ENCODE peak calls at places on chromosomes 7 and 10, in nine cellular contexts. J is OCI-M1; K is M059J; F is astrocyte of the spinal cord; N is uterus; X is GM10248; S is stimulated activated CD4-positive, alpha-beta T cell treated with anti-CD3 and anti-CD28 coated beads, Interleukin-15, amount 100 ng/mL, for 1 hour; O is stimulated activated CD8-positive, alpha-beta memory T cell treated with anti-CD3 and anti-CD28 coated beads, Interleukin-2, amount 100 ng/mL, for 48 hours; L is Peyer's patch. V is an unnamed sample.

GRCh38 chr7:2478800-2479199 is 2.6 kb upstream of the GRIFIN start:
- DNase-seq in J (no peak), F (no peak), X (no peak), O (no peak), N (no peak), K (peak; percentile 15), S (no peak), L (no peak), V (no peak)

GRCh38 chr7:98996162-98996552 is 117.8 kb downstream of the TRRAP start:
- DNase-seq in F (no peak), O (no peak), N (no peak), S (no peak), K (no peak), X (peak; percentile 64), L (no peak), J (no peak), V (no peak)

GRCh38 chr7:5296627-5297226 is 14.0 kb downstream of the SLC29A4 start:
- DNase-seq in O (peak; percentile 42), N (no peak), K (no peak), S (peak; percentile 37), L (peak; percentile 60), J (peak; percentile 50), X (peak; percentile 77), F (no peak), V (peak; percentile 56)

GRCh38 chr10:112376578-112376855 is 2.6 kb downstream of the ACSL5 start:
- DNase-seq in S (no peak), O (no peak), F (no peak), K (no peak), N (no peak), L (no peak), X (no peak), J (peak; percentile 68), V (no peak)

GRCh38 chr7:106381252-106381651 is 96.5 kb upstream of the NAMPT start:
- DNase-seq in L (no peak), N (no peak), S (no peak), O (no peak), J (no peak), X (no peak), K (no peak), F (no peak), V (no peak)

GRCh38 chr10:23315966-23316365 is 28.6 kb downstream of the C10orf67 start:
- DNase-seq in K (no peak), J (no peak), O (no peak), F (no peak), L (no peak), X (no peak), N (no peak), S (no peak), V (no peak)

GRCh38 chr7:132185150-132185549 is 391.1 kb downstream of the PLXNA4 start:
- DNase-seq in J (no peak), O (no peak), S (no peak), K (no peak), L (no peak), N (no peak), X (no peak), F (no peak), V (no peak)

GRCh38 chr7:122306320-122307227 is 2.0 kb upstream of the FEZF1 start:
- DNase-seq in K (no peak), N (no peak), O (no peak), X (no peak), S (no peak), F (no peak), J (no peak), L (no peak), V (no peak)

GRCh38 chr7:26854932-26855331 is 9.5 kb downstream of the SKAP2 start:
- DNase-seq in N (no peak), X (no peak), K (no peak), L (no peak), J (no peak), O (no peak), F (peak; percentile 41), S (no peak), V (no peak)

GRCh38 chr10:124000792-124001201 is 92.6 kb downstream of the CHST15 start:
- DNase-seq in J (no peak), X (peak; percentile 12), K (peak; percentile 93), L (no peak), S (no peak), N (no peak), F (no peak), O (no peak), V (no peak)

GRCh38 chr7:68155676-68156075 is 1159.0 kb downstream of the TYW1 start:
- DNase-seq in F (no peak), S (no peak), K (peak; percentile 64), L (no peak), X (no peak), J (no peak), O (no peak), N (no peak), V (no peak)

GRCh38 chr10:62503871-62504270 is 129.7 kb downstream of the ZNF365 start:
- DNase-seq in O (no peak), K (peak; percentile 29), X (no peak), L (no peak), F (no peak), S (no peak), J (no peak), N (no peak), V (no peak)

GRCh38 chr10:65793738-65794425 is 1132.0 kb upstream of the LRRTM3 start:
- DNase-seq in X (no peak), K (no peak), L (no peak), N (no peak), O (no peak), F (peak; percentile 4), J (peak; percentile 65), S (no peak), V (no peak)

GRCh38 chr10:52486840-52487611 is 172.9 kb downstream of the DKK1 start:
- DNase-seq in N (no peak), L (no peak), O (no peak), S (no peak), J (peak; percentile 26), K (peak; percentile 95), F (peak; percentile 85), X (no peak), V (no peak)

GRCh38 chr7:16023046-16023445 is 336.6 kb upstream of the MEOX2 start:
- DNase-seq in X (no peak), L (no peak), N (no peak), J (no peak), K (no peak), S (no peak), O (no peak), F (no peak), V (no peak)

GRCh38 chr7:94355389-94355788 is 39.3 kb upstream of the COL1A2 start:
- DNase-seq in K (peak; percentile 23), L (no peak), O (no peak), X (no peak), F (no peak), S (no peak), J (no peak), N (no peak), V (no peak)

GRCh38 chr10:45257615-45258014 is 57.8 kb downstream of the OR13A1 start:
- DNase-seq in O (no peak), S (no peak), F (no peak), N (no peak), J (no peak), K (no peak), X (no peak), L (no peak), V (no peak)

GRCh38 chr7:36723951-36724664 is at the start of gene AOAH:
- DNase-seq in F (no peak), O (peak; percentile 60), X (peak; percentile 64), L (peak; percentile 93), N (no peak), K (no peak), S (peak; percentile 44), J (peak; percentile 35), V (peak; percentile 88)

GRCh38 chr10:1178506-1178905 is 122.3 kb downstream of the WDR37 start:
- DNase-seq in K (no peak), F (no peak), S (no peak), N (no peak), O (no peak), L (no peak), J (no peak), X (no peak), V (no peak)

GRCh38 chr7:43385856-43386255 is 197.1 kb upstream of the STK17A start:
- DNase-seq in N (no peak), L (no peak), F (no peak), X (no peak), K (peak; percentile 52), S (no peak), O (no peak), J (no peak), V (no peak)

GRCh38 chr7:3067193-3067592 is 23.5 kb upstream of the CARD11 start:
- DNase-seq in L (no peak), O (no peak), K (peak; percentile 57), X (peak; percentile 31), N (no peak), S (no peak), F (no peak), J (peak; percentile 54), V (no peak)

GRCh38 chr7:138355254-138355653 is 104.8 kb upstream of the TRIM24 start:
- DNase-seq in J (no peak), O (no peak), K (no peak), N (no peak), S (no peak), X (no peak), F (no peak), L (no peak), V (no peak)